ENCODE peak calls at places on chromosomes 5 and 9, in nine cellular contexts. Q, X, R, Z, A, Y, L, U and J are unnamed samples.

GRCh38 chr5:26416911-26417310 is 621.5 kb downstream of the CDH9 start:
- DNase-seq in X (no peak), Z (no peak), R (no peak), L (no peak), Y (no peak), Q (no peak), A (no peak), U (no peak), J (no peak)

GRCh38 chr9:14231196-14231990 is 82.5 kb downstream of the NFIB start:
- DNase-seq in U (no peak), Q (no peak), L (no peak), R (no peak), Y (no peak), A (no peak), Z (no peak), X (no peak), J (no peak)

GRCh38 chr9:2055203-2055658 is 40.1 kb downstream of the SMARCA2 start:
- DNase-seq in R (no peak), Z (no peak), Y (no peak), X (no peak), L (no peak), A (no peak), Q (peak; percentile 44), U (peak; percentile 25), J (no peak)

GRCh38 chr9:96497117-96497399 is 47.1 kb downstream of the HABP4 start:
- DNase-seq in R (no peak), Q (no peak), Y (no peak), U (no peak), Z (no peak), L (no peak), A (no peak), X (no peak), J (no peak)

GRCh38 chr5:24142346-24142745 is 502.4 kb downstream of the CDH10 start:
- DNase-seq in X (no peak), Z (no peak), R (no peak), Q (no peak), U (no peak), L (no peak), Y (no peak), A (no peak), J (no peak)

GRCh38 chr5:555058-555623 is 30.9 kb upstream of the SLC9A3 start:
- DNase-seq in Z (no peak), L (no peak), R (no peak), U (no peak), Y (peak; percentile 69), A (no peak), X (no peak), Q (no peak), J (no peak)

GRCh38 chr9:128208943-128209695 is 5.9 kb downstream of the DNM1 start:
- DNase-seq in Y (no peak), Q (no peak), R (no peak), Z (no peak), U (no peak), X (no peak), L (no peak), A (no peak), J (no peak)

GRCh38 chr9:85741112-85741874 is 461 bp downstream of the AGTPBP1 start:
- DNase-seq in Q (no peak), U (no peak), A (peak; percentile 32), Z (no peak), X (peak; percentile 36), Y (peak; percentile 80), L (peak; percentile 35), R (peak; percentile 51), J (peak; percentile 28)

GRCh38 chr5:13860176-13860575 is 84.3 kb downstream of the DNAH5 start:
- DNase-seq in U (no peak), X (no peak), Q (no peak), Y (no peak), A (no peak), L (no peak), Z (no peak), R (no peak), J (no peak)

GRCh38 chr5:161734741-161735140 is 49.2 kb downstream of the GABRA6 start:
- DNase-seq in Z (no peak), Y (no peak), L (no peak), Q (no peak), U (no peak), R (no peak), X (no peak), A (no peak), J (no peak)

GRCh38 chr9:125472926-125473701 is 211.5 kb downstream of the GAPVD1 start:
- DNase-seq in A (peak; percentile 58), L (peak; percentile 61), X (no peak), R (no peak), U (peak; percentile 83), Q (peak; percentile 88), Z (no peak), Y (peak; percentile 76), J (no peak)

GRCh38 chr9:69385474-69386091 is 60.6 kb downstream of the ENTREP1 start:
- DNase-seq in Z (no peak), L (no peak), Q (no peak), U (no peak), R (no peak), A (no peak), X (no peak), Y (peak; percentile 76), J (no peak)

GRCh38 chr5:998276-998974 is 10.2 kb upstream of the NKD2 start:
- DNase-seq in R (no peak), L (no peak), X (no peak), Z (no peak), Y (peak; percentile 22), U (no peak), Q (no peak), A (peak; percentile 9), J (no peak)

GRCh38 chr5:77709993-77710392 is 66.1 kb downstream of the TBCA start:
- DNase-seq in L (no peak), Z (peak; percentile 34), Y (no peak), R (no peak), A (no peak), X (no peak), U (no peak), Q (peak; percentile 5), J (no peak)

GRCh38 chr9:75233011-75233410 is 144.7 kb downstream of the OSTF1 start:
- DNase-seq in Q (peak; percentile 68), L (no peak), Y (no peak), Z (no peak), A (no peak), U (no peak), X (no peak), R (no peak), J (no peak)

GRCh38 chr5:76601470-76601869 is 21.7 kb downstream of the F2RL2 start:
- DNase-seq in Z (peak; percentile 45), A (peak; percentile 24), Q (peak; percentile 69), Y (peak; percentile 52), U (peak; percentile 88), X (no peak), L (no peak), R (peak; percentile 41), J (no peak)

GRCh38 chr5:135191084-135191826 is 157.2 kb upstream of the PITX1 start:
- DNase-seq in Y (peak; percentile 90), L (peak; percentile 69), R (peak; percentile 50), Z (peak; percentile 61), A (peak; percentile 38), X (peak; percentile 64), Q (peak; percentile 76), U (peak; percentile 69), J (peak; percentile 91)

GRCh38 chr5:114360816-114361723 is 800 bp upstream of the KCNN2 start:
- DNase-seq in X (no peak), U (no peak), Z (peak; percentile 53), L (no peak), A (peak; percentile 20), Q (no peak), Y (peak; percentile 90), R (no peak), J (peak; percentile 81)

GRCh38 chr5:157175071-157175612 is 5.5 kb upstream of the ITK start:
- DNase-seq in U (no peak), X (no peak), A (no peak), L (no peak), Y (no peak), Z (no peak), Q (no peak), R (no peak), J (no peak)

GRCh38 chr9:125126019-125126746 is 17.1 kb downstream of the SCAI start:
- DNase-seq in X (peak; percentile 62), L (peak; percentile 95), Y (no peak), U (peak; percentile 98), Z (peak; percentile 97), A (peak; percentile 88), R (peak; percentile 86), Q (peak; percentile 100), J (no peak)

GRCh38 chr5:173764321-173765029 is 123.7 kb upstream of the CPEB4 start:
- DNase-seq in X (no peak), R (no peak), L (peak; percentile 99), Z (peak; percentile 82), A (peak; percentile 92), Q (peak; percentile 98), U (peak; percentile 95), Y (peak; percentile 74), J (no peak)

GRCh38 chr5:34447424-34447823 is 208.7 kb upstream of the RAI14 start:
- DNase-seq in Y (no peak), Z (no peak), U (no peak), X (no peak), Q (no peak), A (no peak), L (no peak), R (no peak), J (no peak)

GRCh38 chr5:92945630-92946097 is 635.4 kb downstream of the NR2F1-AS1 start:
- DNase-seq in L (no peak), A (no peak), Z (no peak), Y (no peak), R (no peak), U (peak; percentile 49), X (no peak), Q (peak; percentile 71), J (no peak)

GRCh38 chr5:7851617-7852289 is 820 bp upstream of the CFAP90 start:
- DNase-seq in Y (no peak), Z (no peak), A (no peak), Q (no peak), U (no peak), R (no peak), L (no peak), X (no peak), J (no peak)

GRCh38 chr9:91812191-91812590 is 137.8 kb downstream of the ROR2 start:
- DNase-seq in A (no peak), R (no peak), X (no peak), Z (no peak), Y (no peak), L (no peak), U (no peak), Q (no peak), J (peak; percentile 11)

GRCh38 chr5:139666551-139666950 is 18.4 kb downstream of the CXXC5 start:
- DNase-seq in A (no peak), L (no peak), X (no peak), Q (no peak), Y (no peak), Z (no peak), R (no peak), U (no peak), J (no peak)

GRCh38 chr5:72366324-72366976 is 46.3 kb downstream of the PTCD2 start:
- DNase-seq in L (peak; percentile 26), R (peak; percentile 28), A (peak; percentile 81), Z (peak; percentile 80), Q (peak; percentile 82), U (peak; percentile 93), X (peak; percentile 13), Y (peak; percentile 28), J (no peak)

GRCh38 chr5:141208478-141208877 is at the start of gene PCDHB12:
- DNase-seq in L (no peak), Z (no peak), R (no peak), U (peak; percentile 5), X (no peak), A (no peak), Y (peak; percentile 48), Q (no peak), J (no peak)

GRCh38 chr9:92660266-92660665 is 9.7 kb downstream of the IPPK start:
- DNase-seq in U (no peak), Q (no peak), Y (peak; percentile 43), A (no peak), X (no peak), Z (no peak), R (no peak), L (no peak), J (no peak)

GRCh38 chr5:1012316-1012841 is 3.8 kb downstream of the NKD2 start:
- DNase-seq in U (no peak), Q (no peak), L (no peak), R (no peak), Z (no peak), X (no peak), Y (no peak), A (no peak), J (no peak)

GRCh38 chr5:146345578-146346366 is 7.1 kb downstream of the POU4F3 start:
- DNase-seq in Y (peak; percentile 81), Z (no peak), X (no peak), A (no peak), L (no peak), U (no peak), Q (no peak), R (no peak), J (no peak)